ENCODE peak calls at places on chromosomes 1 and 21, in seven cellular contexts. W, V, F, I, X, J and E are unnamed samples.

GRCh38 chr1:204624631-204625216 is 60.8 kb downstream of the LRRN2 start:
- DNase-seq in I (no peak), J (no peak), W (no peak), F (no peak), V (no peak), X (peak), E (no peak)

GRCh38 chr21:30842990-30843389 is 13.4 kb upstream of the KRTAP7-1 start:
- DNase-seq in I (no peak), F (no peak), W (no peak), J (no peak), X (no peak), V (no peak), E (no peak)

GRCh38 chr21:45136927-45137611 is 62.7 kb downstream of the ADARB1 start:
- DNase-seq in F (peak), W (peak), V (peak), J (peak), X (peak), I (peak), E (peak)

GRCh38 chr21:31396399-31396798 is 52.3 kb upstream of the TIAM1 start:
- DNase-seq in I (no peak), V (no peak), F (no peak), X (no peak), J (no peak), W (no peak), E (no peak)

GRCh38 chr1:87185077-87185476 is 143.6 kb upstream of the LMO4 start:
- DNase-seq in F (no peak), X (no peak), J (no peak), I (no peak), W (no peak), V (no peak), E (no peak)

GRCh38 chr1:118902299-118903270 is 85.6 kb downstream of the TBX15 start:
- DNase-seq in I (no peak), J (peak), F (no peak), X (no peak), W (peak), V (no peak), E (no peak)

GRCh38 chr1:62306065-62306464 is 13.2 kb downstream of the KANK4 start:
- DNase-seq in J (no peak), F (no peak), V (no peak), X (no peak), I (no peak), W (peak), E (no peak)

GRCh38 chr1:47527653-47528272 is 89.9 kb downstream of the FOXD2 start:
- DNase-seq in J (peak), W (no peak), I (no peak), F (no peak), X (peak), V (peak), E (peak)

GRCh38 chr1:50610563-50610962 is 187.3 kb upstream of the DMRTA2 start:
- DNase-seq in F (no peak), W (no peak), V (no peak), X (peak), J (no peak), I (no peak), E (no peak)

GRCh38 chr21:31517664-31518402 is 141.7 kb upstream of the SOD1 start:
- DNase-seq in V (no peak), X (no peak), I (no peak), W (no peak), F (no peak), J (no peak), E (no peak)

GRCh38 chr21:14889080-14889805 is 175.6 kb downstream of the NRIP1 start:
- DNase-seq in W (peak), J (peak), X (no peak), F (peak), I (no peak), V (no peak), E (peak)

GRCh38 chr1:91201174-91201573 is 179.3 kb upstream of the ZNF644 start:
- DNase-seq in W (no peak), J (no peak), V (no peak), X (no peak), I (no peak), F (no peak), E (no peak)

GRCh38 chr1:66370462-66370907 is 163.5 kb upstream of the SGIP1 start:
- DNase-seq in V (no peak), I (no peak), X (no peak), J (no peak), F (no peak), W (no peak), E (no peak)

GRCh38 chr1:6261615-6261995 is 707 bp upstream of the GPR153 start:
- DNase-seq in W (no peak), F (no peak), V (no peak), J (no peak), X (peak), I (no peak), E (no peak)

GRCh38 chr1:201461193-201461657 is 7.8 kb downstream of the PHLDA3 start:
- DNase-seq in F (peak), V (peak), X (no peak), W (peak), I (no peak), J (peak), E (peak)

GRCh38 chr1:234154320-234155251 is 218.7 kb upstream of the COA6 start:
- DNase-seq in J (peak), X (peak), V (no peak), W (peak), F (peak), I (no peak), E (peak)
- TF ChIP-seq CTCF in J (peak), X (peak), V (peak), W (peak), F (peak), I (peak), E (peak)

GRCh38 chr1:32257227-32257508 is 6.1 kb downstream of the LCK start:
- DNase-seq in F (no peak), W (no peak), V (no peak), I (no peak), J (no peak), X (no peak), E (no peak)
- H3K4me3 ChIP-seq in F (no peak), W (no peak), V (no peak), I (no peak), J (no peak), X (no peak), E (no peak)

GRCh38 chr1:184556665-184557064 is 169.8 kb downstream of the C1orf21 start:
- DNase-seq in J (no peak), X (no peak), I (no peak), V (no peak), W (no peak), F (no peak), E (no peak)
- TF ChIP-seq CTCF in J (no peak), X (no peak), I (no peak), V (no peak), W (no peak), F (no peak), E (no peak)

GRCh38 chr1:208234721-208235120 is 9.5 kb downstream of the PLXNA2 start:
- DNase-seq in X (no peak), I (no peak), J (no peak), V (no peak), F (no peak), W (no peak), E (no peak)

GRCh38 chr1:208235356-208235982 is 8.7 kb downstream of the PLXNA2 start:
- DNase-seq in J (no peak), X (no peak), W (no peak), F (no peak), V (no peak), I (no peak), E (no peak)

GRCh38 chr1:208237241-208237640 is 6.9 kb downstream of the PLXNA2 start:
- DNase-seq in V (no peak), X (no peak), J (peak), F (no peak), I (no peak), W (no peak), E (no peak)

GRCh38 chr1:208233978-208234377 is 10.2 kb downstream of the PLXNA2 start:
- DNase-seq in X (no peak), F (no peak), J (no peak), I (no peak), W (no peak), V (no peak), E (no peak)

DNA sequence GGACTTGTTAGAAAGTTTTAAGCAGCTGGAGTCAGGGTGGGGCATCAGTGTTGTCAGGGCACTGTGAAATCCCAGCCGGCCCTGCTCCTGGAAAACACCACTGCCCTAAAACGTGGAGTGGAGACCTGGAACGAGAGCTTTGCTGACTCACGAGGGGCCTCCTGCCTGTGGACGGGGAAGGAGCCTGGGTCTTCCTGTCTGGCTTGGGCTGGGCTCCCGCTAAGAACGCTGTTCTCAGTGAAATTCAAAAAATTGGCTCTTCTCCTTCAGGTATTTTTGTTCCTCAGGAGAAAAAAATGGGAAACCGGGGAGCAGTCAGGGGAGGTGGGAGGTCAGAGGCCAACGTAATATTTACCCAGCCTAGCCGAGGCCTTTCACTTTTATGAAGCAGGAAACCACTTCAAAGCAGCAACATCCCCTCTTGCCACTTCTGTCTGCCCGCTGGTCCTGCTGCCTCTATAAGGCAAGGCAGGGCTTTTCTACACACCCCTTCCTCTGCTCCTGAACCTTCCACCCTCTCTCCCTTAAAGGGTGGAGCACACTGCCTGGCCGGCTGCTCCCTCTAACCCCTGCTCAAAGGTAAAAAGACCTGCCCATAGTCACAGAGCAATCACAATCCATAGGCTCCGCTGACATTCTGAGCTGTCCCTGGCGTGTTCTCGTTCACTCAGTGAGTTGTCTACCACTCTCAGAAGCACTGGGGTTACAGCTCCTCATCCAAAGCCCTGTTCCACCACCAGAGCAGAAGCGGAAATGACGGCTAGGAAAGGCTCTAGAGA is 8.0 kb downstream of the PLXNA2 start:
- DNase-seq in J (peak), V (peak), I (no peak), W (peak), X (no peak), F (no peak), E (peak)
- H3K4me3 ChIP-seq in J (no peak), V (no peak), I (no peak), W (no peak), X (no peak), F (no peak), E (no peak)

DNA sequence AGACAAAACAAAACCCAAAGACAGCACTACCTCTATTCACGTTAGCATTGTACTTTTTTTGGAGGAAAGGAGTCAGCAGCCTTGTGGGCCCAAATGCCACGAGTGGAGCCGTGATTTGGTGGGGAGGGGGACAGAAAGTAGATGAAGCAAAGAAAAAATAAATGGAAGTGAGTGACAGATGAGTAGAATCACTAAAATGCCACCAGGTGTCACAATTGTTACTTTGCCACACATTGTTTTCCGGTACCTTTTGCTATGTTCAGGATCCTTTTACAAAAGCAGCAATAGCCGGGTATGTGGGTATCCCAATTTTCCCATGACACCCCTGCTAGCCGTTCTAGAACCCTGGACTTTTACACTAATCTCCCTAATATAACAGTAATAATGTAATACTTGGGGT is 85.0 kb upstream of the AK4 start:
- DNase-seq in V (no peak), J (no peak), F (no peak), W (no peak), I (no peak), X (no peak), E (no peak)
- TF ChIP-seq CTCF in V (no peak), J (no peak), F (no peak), W (no peak), I (no peak), X (peak), E (no peak)

DNA sequence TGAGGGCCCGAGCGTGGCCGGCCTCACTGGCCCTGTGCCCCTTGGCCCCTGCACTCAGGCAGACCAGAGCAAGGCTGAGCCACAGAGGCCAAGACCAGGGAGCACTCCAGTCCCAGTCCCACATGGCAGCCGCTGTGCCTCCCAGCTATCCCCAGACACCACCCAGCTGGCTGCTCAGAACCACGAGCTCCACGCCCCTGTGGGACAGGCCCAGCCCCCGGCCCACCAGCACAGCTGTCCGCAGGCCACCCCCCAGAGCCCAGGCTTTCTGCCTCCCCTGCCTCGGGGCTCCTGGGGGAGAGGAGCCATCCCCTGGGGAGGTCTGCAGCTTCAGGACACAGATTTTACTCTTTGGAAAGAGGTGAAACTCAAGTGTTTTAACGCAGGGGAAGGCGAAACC is 9.1 kb upstream of the C1QTNF12 start:
- DNase-seq in F (no peak), X (no peak), V (no peak), I (no peak), J (no peak), W (no peak), E (no peak)
- H3K4me3 ChIP-seq in F (no peak), X (no peak), V (no peak), I (no peak), J (no peak), W (no peak), E (no peak)

GRCh38 chr1:46411601-46412341 is 17.7 kb downstream of the FAAH start:
- DNase-seq in J (no peak), I (peak), V (no peak), W (no peak), F (no peak), X (peak), E (no peak)

GRCh38 chr1:46415514-46415913 is 21.4 kb downstream of the FAAH start:
- DNase-seq in I (no peak), J (no peak), F (no peak), X (no peak), V (no peak), W (no peak), E (no peak)

GRCh38 chr1:46411010-46411405 is 16.9 kb downstream of the FAAH start:
- DNase-seq in V (no peak), W (no peak), X (no peak), J (no peak), F (no peak), I (no peak), E (no peak)

GRCh38 chr1:46412853-46413595 is 18.9 kb downstream of the FAAH start:
- DNase-seq in V (no peak), W (no peak), I (peak), F (no peak), J (no peak), X (no peak), E (no peak)

GRCh38 chr1:46413596-46413985 is 19.5 kb downstream of the FAAH start:
- DNase-seq in V (no peak), I (no peak), F (no peak), J (peak), X (peak), W (no peak), E (peak)
- TF ChIP-seq CTCF in V (no peak), I (no peak), F (peak), J (peak), X (peak), W (peak), E (peak)

GRCh38 chr1:164561461-164561860 is 2.5 kb downstream of the PBX1 start:
- DNase-seq in F (no peak), X (no peak), V (no peak), I (no peak), J (no peak), W (peak), E (peak)
- H3K4me3 ChIP-seq in F (peak), X (peak), V (no peak), I (peak), J (peak), W (peak), E (peak)

GRCh38 chr1:28577052-28577678 is 14.9 kb upstream of the RAB42 start:
- DNase-seq in X (no peak), V (no peak), F (no peak), J (no peak), I (no peak), W (peak), E (peak)
- TF ChIP-seq CTCF in X (no peak), V (no peak), F (no peak), J (no peak), I (no peak), W (no peak), E (no peak)